ENCODE peak calls at places on chromosomes 2 and 18, in four cellular contexts. One of them, this sample, is unnamed.

GRCh38 chr2:131724019-131724418 is 196.3 kb downstream of the CCDC74A start:
- DNase-seq in K562: no peak
- DNase-seq in A549: no peak
- DNase-seq in GM12878: no peak
- DNase-seq in this sample: no peak

GRCh38 chr2:46509804-46510203 is 30.4 kb downstream of the TMEM247 start:
- DNase-seq in A549: no peak
- DNase-seq in GM12878: no peak
- DNase-seq in K562: no peak
- DNase-seq in this sample: no peak

GRCh38 chr18:26304511-26304910 is 78.3 kb downstream of the TAF4B start:
- DNase-seq in A549: no peak
- DNase-seq in GM12878: no peak
- DNase-seq in K562: no peak
- DNase-seq in this sample: no peak

GRCh38 chr2:48600917-48601316 is 16.7 kb upstream of the GTF2A1L start:
- DNase-seq in A549: no peak
- DNase-seq in K562: no peak
- DNase-seq in GM12878: no peak
- DNase-seq in this sample: no peak

GRCh38 chr2:177221970-177222369 is 9.4 kb downstream of the HNRNPA3 start:
- DNase-seq in A549: no peak
- DNase-seq in GM12878: no peak
- DNase-seq in K562: no peak
- DNase-seq in this sample: no peak

GRCh38 chr2:232898592-232899541 is 28.8 kb downstream of the SNORC start:
- DNase-seq in GM12878: no peak
- DNase-seq in K562: no peak
- DNase-seq in A549: no peak
- DNase-seq in this sample: no peak

GRCh38 chr2:19256239-19256638 is 102.2 kb downstream of the OSR1 start:
- DNase-seq in A549: no peak
- DNase-seq in GM12878: no peak
- DNase-seq in K562: no peak
- DNase-seq in this sample: no peak

GRCh38 chr2:23291274-23291673 is 93.7 kb upstream of the KLHL29 start:
- DNase-seq in K562: no peak
- DNase-seq in A549: no peak
- DNase-seq in GM12878: no peak
- DNase-seq in this sample: no peak

GRCh38 chr2:215052404-215052803 is 86.0 kb downstream of the ABCA12 start:
- DNase-seq in GM12878: no peak
- DNase-seq in A549: no peak
- DNase-seq in K562: no peak
- DNase-seq in this sample: no peak

GRCh38 chr18:32529737-32530420 is 59.2 kb upstream of the GAREM1 start:
- DNase-seq in K562: no peak
- DNase-seq in A549: no peak
- DNase-seq in GM12878: no peak
- DNase-seq in this sample: no peak

GRCh38 chr18:32530947-32531651 is 60.4 kb upstream of the GAREM1 start:
- DNase-seq in GM12878: no peak
- DNase-seq in K562: no peak
- DNase-seq in A549: no peak
- DNase-seq in this sample: no peak
- TF ChIP-seq ESRRA in GM12878: no peak
- TF ChIP-seq ESRRA in K562: no peak
- TF ChIP-seq ESRRA in A549: no peak
- TF ChIP-seq ESRRA in this sample: no peak

DNA sequence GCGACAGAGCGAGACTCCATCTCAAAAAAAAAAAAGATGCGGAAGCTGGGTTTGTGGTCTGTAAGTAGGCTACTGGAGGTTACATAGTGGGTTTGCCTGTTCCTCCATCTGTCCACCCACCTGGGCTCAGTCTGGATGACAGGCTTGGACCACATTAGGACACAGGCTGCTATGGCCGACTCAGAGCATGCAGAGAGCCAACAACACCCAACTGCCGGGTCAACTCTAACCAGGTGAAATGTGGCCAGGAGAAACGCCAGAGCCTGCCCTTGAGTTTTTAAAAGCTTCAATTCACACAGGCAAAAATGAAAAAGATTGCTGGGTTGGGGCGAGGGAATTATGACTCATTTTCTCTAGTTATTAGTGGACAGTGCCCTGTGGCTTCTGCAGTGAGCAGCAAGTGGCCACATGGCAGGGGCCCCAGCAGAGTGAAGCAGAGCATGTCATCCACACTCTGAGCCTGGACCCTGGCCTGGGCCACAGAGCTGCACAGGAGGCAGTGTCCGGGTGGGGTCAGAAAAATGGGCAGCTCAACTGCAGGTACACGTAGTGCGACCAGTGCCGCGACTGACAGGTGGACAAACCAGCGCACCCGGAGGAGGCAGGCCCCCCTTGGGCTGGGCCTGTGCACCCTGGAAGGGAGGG is 67.4 kb downstream of the BIN1 start:
- DNase-seq in GM12878: peak
- DNase-seq in A549: no peak
- DNase-seq in K562: no peak
- DNase-seq in this sample: no peak
- TF ChIP-seq USF2 in GM12878: no peak
- TF ChIP-seq USF2 in A549: no peak
- TF ChIP-seq USF2 in K562: no peak
- TF ChIP-seq USF2 in this sample: no peak

DNA sequence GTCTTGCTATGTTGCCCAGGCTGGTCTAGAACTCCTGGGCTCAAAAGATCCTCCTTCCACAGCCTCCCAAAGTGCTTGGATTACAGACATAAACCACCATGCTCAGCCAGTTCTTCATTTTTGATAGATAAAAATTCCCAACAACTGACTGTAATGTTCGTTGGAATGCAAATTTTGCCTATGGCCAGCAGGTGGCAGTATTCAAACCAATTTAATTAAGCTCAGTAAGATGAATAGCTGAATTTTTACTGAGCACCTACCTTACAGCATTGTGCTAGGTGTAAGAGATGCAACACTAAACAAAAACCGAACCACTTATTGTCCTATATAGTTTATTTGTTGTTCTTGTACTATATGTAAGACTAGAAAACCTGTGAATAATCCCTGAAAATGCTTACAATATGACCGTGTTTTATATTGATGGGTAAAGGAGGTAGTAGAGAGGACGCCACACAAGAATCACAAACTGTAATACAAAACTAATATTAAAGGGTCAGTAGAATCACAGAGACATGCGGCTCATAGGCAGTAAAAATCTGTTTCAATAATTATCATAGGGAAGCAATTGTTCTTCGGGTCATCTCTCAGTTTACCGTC is 8.2 kb upstream of the TMEM182 start:
- DNase-seq in K562: peak
- DNase-seq in GM12878: no peak
- DNase-seq in A549: peak
- DNase-seq in this sample: peak
- TF ChIP-seq JUNB in K562: no peak
- TF ChIP-seq JUNB in GM12878: no peak
- TF ChIP-seq JUNB in A549: no peak
- TF ChIP-seq JUNB in this sample: no peak

DNA sequence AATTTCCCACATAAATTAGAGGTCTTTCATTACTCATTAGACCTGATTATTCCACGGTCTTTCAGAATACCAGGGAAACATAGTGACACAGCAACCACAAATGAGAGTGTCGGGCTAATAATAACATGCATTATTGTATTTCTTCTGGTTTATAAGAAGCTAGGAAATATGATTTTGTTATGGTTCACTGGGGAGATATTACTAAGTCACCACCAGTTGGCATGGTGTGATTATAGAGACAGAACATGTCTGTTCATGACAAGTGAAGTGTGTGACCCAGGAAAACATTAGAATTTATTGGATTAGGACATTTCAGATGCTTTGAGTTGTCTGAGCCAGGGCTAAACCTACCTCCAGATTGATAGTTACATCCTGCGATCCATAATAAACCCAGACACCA is 494.4 kb downstream of the FBXO15 start:
- DNase-seq in A549: no peak
- DNase-seq in GM12878: no peak
- DNase-seq in K562: no peak
- DNase-seq in this sample: no peak
- TF ChIP-seq ESRRA in A549: no peak
- TF ChIP-seq ESRRA in GM12878: no peak
- TF ChIP-seq ESRRA in K562: no peak
- TF ChIP-seq ESRRA in this sample: no peak